ENCODE peak calls at places on chromosomes 3 and 15, in seven cellular contexts. Y is left kidney, Q is SJSA1, I is progenitor cell of endocrine pancreas, K is sciatic nerve, X is T-helper 2 cell, V is frontal cortex. A is an unnamed sample.

GRCh38 chr3:126703512-126704493 is at the start of gene CHCHD6:
- DNase-seq in Y (peak; percentile 98), Q (peak; percentile 98), I (peak; percentile 96), K (peak; percentile 98), X (peak; percentile 95), V (peak; percentile 92), A (peak; percentile 97)

GRCh38 chr15:72948662-72949061 is 103.6 kb upstream of the NEO1 start:
- DNase-seq in Y (no peak), Q (no peak), I (no peak), K (no peak), X (no peak), V (no peak), A (no peak)

GRCh38 chr3:133384331-133385027 is 15.4 kb upstream of the BFSP2 start:
- DNase-seq in Y (peak; percentile 89), Q (no peak), I (peak; percentile 61), K (no peak), X (no peak), V (peak; percentile 54), A (no peak)

GRCh38 chr3:44974406-44974805 is 1.6 kb downstream of the ZDHHC3 start:
- DNase-seq in Y (no peak), Q (no peak), I (no peak), K (no peak), X (no peak), V (no peak), A (no peak)

GRCh38 chr3:15081960-15082664 is 16.8 kb downstream of the RBSN start:
- DNase-seq in Y (no peak), Q (no peak), I (no peak), K (no peak), X (no peak), V (no peak), A (peak; percentile 53)

GRCh38 chr3:167705840-167706239 is 28.9 kb downstream of the PDCD10 start:
- DNase-seq in Y (no peak), Q (no peak), I (no peak), K (no peak), X (no peak), V (no peak), A (no peak)

GRCh38 chr15:82263350-82263749 is 732 bp downstream of the SAXO2 start:
- DNase-seq in Y (no peak), Q (no peak), I (no peak), K (no peak), X (no peak), V (no peak), A (no peak)

GRCh38 chr15:23877502-23878412 is 190.7 kb upstream of the NDN start:
- DNase-seq in Y (peak; percentile 86), Q (no peak), I (peak; percentile 58), K (peak; percentile 64), X (no peak), V (no peak), A (no peak)

GRCh38 chr15:57611938-57612337 is 20.2 kb downstream of the MYZAP start:
- DNase-seq in Y (peak; percentile 33), Q (no peak), I (no peak), K (no peak), X (no peak), V (no peak), A (no peak)

GRCh38 chr15:52737720-52738119 is 52.4 kb downstream of the ONECUT1 start:
- DNase-seq in Y (no peak), Q (no peak), I (no peak), K (no peak), X (no peak), V (no peak), A (no peak)

GRCh38 chr15:49815937-49816336 is 195.1 kb downstream of the DTWD1 start:
- DNase-seq in Y (no peak), Q (peak; percentile 44), I (no peak), K (no peak), X (no peak), V (no peak), A (peak; percentile 45)